ENCODE peak calls at places on chromosome 7, in nine cellular contexts. One of them, this sample, is unnamed.

GRCh38 chr7:99975782-99976521 is at the start of gene AZGP1:
- DNase-seq in heart right ventricle: peak
- DNase-seq in thoracic aorta: no peak
- DNase-seq in AG08395: no peak
- DNase-seq in naive thymus-derived CD8-positive, alpha-beta T cell: no peak
- DNase-seq in CD8-positive, alpha-beta memory T cell: no peak
- DNase-seq in stimulated activated CD8-positive, alpha-beta memory T cell treated with anti-CD3 and anti-CD28 coated beads, Interleukin-15, amount 100 ng/mL, for 1 hour: no peak
- DNase-seq in upper lobe of left lung: no peak
- DNase-seq in A172: no peak
- DNase-seq in this sample: no peak

GRCh38 chr7:131336956-131337355 is 9.3 kb downstream of the MKLN1 start:
- DNase-seq in thoracic aorta: no peak
- DNase-seq in heart right ventricle: no peak
- DNase-seq in A172: peak
- DNase-seq in stimulated activated CD8-positive, alpha-beta memory T cell treated with anti-CD3 and anti-CD28 coated beads, Interleukin-15, amount 100 ng/mL, for 1 hour: no peak
- DNase-seq in AG08395: no peak
- DNase-seq in naive thymus-derived CD8-positive, alpha-beta T cell: no peak
- DNase-seq in upper lobe of left lung: no peak
- DNase-seq in CD8-positive, alpha-beta memory T cell: no peak
- DNase-seq in this sample: no peak

GRCh38 chr7:157907998-157908782 is 571.4 kb downstream of the DNAJB6 start:
- DNase-seq in upper lobe of left lung: no peak
- DNase-seq in naive thymus-derived CD8-positive, alpha-beta T cell: no peak
- DNase-seq in A172: no peak
- DNase-seq in CD8-positive, alpha-beta memory T cell: no peak
- DNase-seq in thoracic aorta: no peak
- DNase-seq in stimulated activated CD8-positive, alpha-beta memory T cell treated with anti-CD3 and anti-CD28 coated beads, Interleukin-15, amount 100 ng/mL, for 1 hour: no peak
- DNase-seq in AG08395: no peak
- DNase-seq in heart right ventricle: no peak
- DNase-seq in this sample: no peak

GRCh38 chr7:74598558-74598957 is 59.0 kb upstream of the GTF2I start:
- DNase-seq in upper lobe of left lung: no peak
- DNase-seq in naive thymus-derived CD8-positive, alpha-beta T cell: no peak
- DNase-seq in AG08395: peak
- DNase-seq in CD8-positive, alpha-beta memory T cell: no peak
- DNase-seq in stimulated activated CD8-positive, alpha-beta memory T cell treated with anti-CD3 and anti-CD28 coated beads, Interleukin-15, amount 100 ng/mL, for 1 hour: no peak
- DNase-seq in heart right ventricle: no peak
- DNase-seq in thoracic aorta: no peak
- DNase-seq in A172: peak
- DNase-seq in this sample: no peak

GRCh38 chr7:139572704-139573395 is 49.4 kb downstream of the CLEC2L start:
- DNase-seq in AG08395: no peak
- DNase-seq in thoracic aorta: no peak
- DNase-seq in stimulated activated CD8-positive, alpha-beta memory T cell treated with anti-CD3 and anti-CD28 coated beads, Interleukin-15, amount 100 ng/mL, for 1 hour: no peak
- DNase-seq in heart right ventricle: no peak
- DNase-seq in naive thymus-derived CD8-positive, alpha-beta T cell: no peak
- DNase-seq in upper lobe of left lung: no peak
- DNase-seq in CD8-positive, alpha-beta memory T cell: no peak
- DNase-seq in A172: no peak
- DNase-seq in this sample: no peak

GRCh38 chr7:127208860-127209259 is 43.9 kb downstream of the GRM8 start:
- DNase-seq in heart right ventricle: no peak
- DNase-seq in thoracic aorta: no peak
- DNase-seq in naive thymus-derived CD8-positive, alpha-beta T cell: no peak
- DNase-seq in CD8-positive, alpha-beta memory T cell: no peak
- DNase-seq in A172: no peak
- DNase-seq in upper lobe of left lung: no peak
- DNase-seq in AG08395: no peak
- DNase-seq in stimulated activated CD8-positive, alpha-beta memory T cell treated with anti-CD3 and anti-CD28 coated beads, Interleukin-15, amount 100 ng/mL, for 1 hour: no peak
- DNase-seq in this sample: no peak

GRCh38 chr7:148561099-148561498 is 29.5 kb upstream of the C7orf33 start:
- DNase-seq in heart right ventricle: no peak
- DNase-seq in naive thymus-derived CD8-positive, alpha-beta T cell: no peak
- DNase-seq in CD8-positive, alpha-beta memory T cell: no peak
- DNase-seq in stimulated activated CD8-positive, alpha-beta memory T cell treated with anti-CD3 and anti-CD28 coated beads, Interleukin-15, amount 100 ng/mL, for 1 hour: no peak
- DNase-seq in thoracic aorta: no peak
- DNase-seq in upper lobe of left lung: no peak
- DNase-seq in AG08395: no peak
- DNase-seq in A172: no peak
- DNase-seq in this sample: no peak

GRCh38 chr7:95871078-95871848 is 98.9 kb downstream of the DYNC1I1 start:
- DNase-seq in heart right ventricle: peak
- DNase-seq in stimulated activated CD8-positive, alpha-beta memory T cell treated with anti-CD3 and anti-CD28 coated beads, Interleukin-15, amount 100 ng/mL, for 1 hour: no peak
- DNase-seq in thoracic aorta: no peak
- DNase-seq in AG08395: peak
- DNase-seq in upper lobe of left lung: no peak
- DNase-seq in naive thymus-derived CD8-positive, alpha-beta T cell: no peak
- DNase-seq in A172: peak
- DNase-seq in CD8-positive, alpha-beta memory T cell: no peak
- DNase-seq in this sample: no peak

GRCh38 chr7:16396766-16397496 is 24.4 kb downstream of the CRPPA start:
- DNase-seq in stimulated activated CD8-positive, alpha-beta memory T cell treated with anti-CD3 and anti-CD28 coated beads, Interleukin-15, amount 100 ng/mL, for 1 hour: no peak
- DNase-seq in thoracic aorta: no peak
- DNase-seq in heart right ventricle: no peak
- DNase-seq in A172: no peak
- DNase-seq in CD8-positive, alpha-beta memory T cell: no peak
- DNase-seq in upper lobe of left lung: no peak
- DNase-seq in AG08395: no peak
- DNase-seq in naive thymus-derived CD8-positive, alpha-beta T cell: no peak
- DNase-seq in this sample: no peak

GRCh38 chr7:100248483-100248882 is 28.7 kb downstream of the PVRIG start:
- DNase-seq in thoracic aorta: no peak
- DNase-seq in CD8-positive, alpha-beta memory T cell: no peak
- DNase-seq in heart right ventricle: no peak
- DNase-seq in naive thymus-derived CD8-positive, alpha-beta T cell: no peak
- DNase-seq in A172: no peak
- DNase-seq in AG08395: no peak
- DNase-seq in upper lobe of left lung: no peak
- DNase-seq in stimulated activated CD8-positive, alpha-beta memory T cell treated with anti-CD3 and anti-CD28 coated beads, Interleukin-15, amount 100 ng/mL, for 1 hour: no peak
- DNase-seq in this sample: no peak

GRCh38 chr7:42135728-42136127 is 101.3 kb downstream of the GLI3 start:
- DNase-seq in heart right ventricle: no peak
- DNase-seq in AG08395: no peak
- DNase-seq in upper lobe of left lung: no peak
- DNase-seq in stimulated activated CD8-positive, alpha-beta memory T cell treated with anti-CD3 and anti-CD28 coated beads, Interleukin-15, amount 100 ng/mL, for 1 hour: no peak
- DNase-seq in naive thymus-derived CD8-positive, alpha-beta T cell: no peak
- DNase-seq in thoracic aorta: no peak
- DNase-seq in CD8-positive, alpha-beta memory T cell: no peak
- DNase-seq in A172: no peak
- DNase-seq in this sample: no peak

GRCh38 chr7:27193335-27194001 is 6.4 kb downstream of the HOXA13 start:
- DNase-seq in stimulated activated CD8-positive, alpha-beta memory T cell treated with anti-CD3 and anti-CD28 coated beads, Interleukin-15, amount 100 ng/mL, for 1 hour: no peak
- DNase-seq in thoracic aorta: no peak
- DNase-seq in CD8-positive, alpha-beta memory T cell: no peak
- DNase-seq in AG08395: no peak
- DNase-seq in naive thymus-derived CD8-positive, alpha-beta T cell: no peak
- DNase-seq in heart right ventricle: no peak
- DNase-seq in A172: no peak
- DNase-seq in upper lobe of left lung: no peak
- DNase-seq in this sample: no peak

GRCh38 chr7:44261239-44261638 is 60.5 kb downstream of the YKT6 start:
- DNase-seq in naive thymus-derived CD8-positive, alpha-beta T cell: no peak
- DNase-seq in A172: no peak
- DNase-seq in CD8-positive, alpha-beta memory T cell: no peak
- DNase-seq in stimulated activated CD8-positive, alpha-beta memory T cell treated with anti-CD3 and anti-CD28 coated beads, Interleukin-15, amount 100 ng/mL, for 1 hour: no peak
- DNase-seq in heart right ventricle: no peak
- DNase-seq in AG08395: no peak
- DNase-seq in upper lobe of left lung: no peak
- DNase-seq in thoracic aorta: no peak
- DNase-seq in this sample: no peak

GRCh38 chr7:135857519-135858274 is 109.1 kb upstream of the FAM180A start:
- DNase-seq in upper lobe of left lung: no peak
- DNase-seq in A172: no peak
- DNase-seq in CD8-positive, alpha-beta memory T cell: no peak
- DNase-seq in heart right ventricle: no peak
- DNase-seq in thoracic aorta: no peak
- DNase-seq in naive thymus-derived CD8-positive, alpha-beta T cell: no peak
- DNase-seq in stimulated activated CD8-positive, alpha-beta memory T cell treated with anti-CD3 and anti-CD28 coated beads, Interleukin-15, amount 100 ng/mL, for 1 hour: no peak
- DNase-seq in AG08395: no peak
- DNase-seq in this sample: no peak

GRCh38 chr7:35727571-35727970 is 32.6 kb upstream of the HERPUD2 start:
- DNase-seq in naive thymus-derived CD8-positive, alpha-beta T cell: no peak
- DNase-seq in heart right ventricle: no peak
- DNase-seq in stimulated activated CD8-positive, alpha-beta memory T cell treated with anti-CD3 and anti-CD28 coated beads, Interleukin-15, amount 100 ng/mL, for 1 hour: no peak
- DNase-seq in A172: no peak
- DNase-seq in upper lobe of left lung: no peak
- DNase-seq in thoracic aorta: no peak
- DNase-seq in AG08395: peak
- DNase-seq in CD8-positive, alpha-beta memory T cell: no peak
- DNase-seq in this sample: no peak

GRCh38 chr7:31192996-31193395 is 140.9 kb downstream of the ADCYAP1R1 start:
- DNase-seq in stimulated activated CD8-positive, alpha-beta memory T cell treated with anti-CD3 and anti-CD28 coated beads, Interleukin-15, amount 100 ng/mL, for 1 hour: no peak
- DNase-seq in CD8-positive, alpha-beta memory T cell: no peak
- DNase-seq in A172: peak
- DNase-seq in AG08395: peak
- DNase-seq in heart right ventricle: peak
- DNase-seq in upper lobe of left lung: peak
- DNase-seq in thoracic aorta: no peak
- DNase-seq in naive thymus-derived CD8-positive, alpha-beta T cell: no peak
- DNase-seq in this sample: no peak

GRCh38 chr7:45417735-45418134 is 156.4 kb upstream of the ADCY1 start:
- DNase-seq in CD8-positive, alpha-beta memory T cell: no peak
- DNase-seq in A172: no peak
- DNase-seq in heart right ventricle: no peak
- DNase-seq in stimulated activated CD8-positive, alpha-beta memory T cell treated with anti-CD3 and anti-CD28 coated beads, Interleukin-15, amount 100 ng/mL, for 1 hour: no peak
- DNase-seq in naive thymus-derived CD8-positive, alpha-beta T cell: no peak
- DNase-seq in thoracic aorta: no peak
- DNase-seq in upper lobe of left lung: no peak
- DNase-seq in AG08395: no peak
- DNase-seq in this sample: no peak

GRCh38 chr7:155807805-155808550 is 4.3 kb downstream of the SHH start:
- DNase-seq in naive thymus-derived CD8-positive, alpha-beta T cell: no peak
- DNase-seq in heart right ventricle: no peak
- DNase-seq in CD8-positive, alpha-beta memory T cell: no peak
- DNase-seq in A172: no peak
- DNase-seq in upper lobe of left lung: peak
- DNase-seq in stimulated activated CD8-positive, alpha-beta memory T cell treated with anti-CD3 and anti-CD28 coated beads, Interleukin-15, amount 100 ng/mL, for 1 hour: no peak
- DNase-seq in thoracic aorta: no peak
- DNase-seq in AG08395: no peak
- DNase-seq in this sample: no peak

GRCh38 chr7:112431803-112432202 is 18.5 kb upstream of the IFRD1 start:
- DNase-seq in CD8-positive, alpha-beta memory T cell: no peak
- DNase-seq in naive thymus-derived CD8-positive, alpha-beta T cell: no peak
- DNase-seq in upper lobe of left lung: no peak
- DNase-seq in heart right ventricle: no peak
- DNase-seq in A172: no peak
- DNase-seq in thoracic aorta: no peak
- DNase-seq in stimulated activated CD8-positive, alpha-beta memory T cell treated with anti-CD3 and anti-CD28 coated beads, Interleukin-15, amount 100 ng/mL, for 1 hour: no peak
- DNase-seq in AG08395: no peak
- DNase-seq in this sample: no peak

GRCh38 chr7:131525820-131526219 is 30.6 kb downstream of the PODXL start:
- DNase-seq in heart right ventricle: no peak
- DNase-seq in stimulated activated CD8-positive, alpha-beta memory T cell treated with anti-CD3 and anti-CD28 coated beads, Interleukin-15, amount 100 ng/mL, for 1 hour: no peak
- DNase-seq in thoracic aorta: no peak
- DNase-seq in CD8-positive, alpha-beta memory T cell: no peak
- DNase-seq in A172: no peak
- DNase-seq in upper lobe of left lung: no peak
- DNase-seq in AG08395: no peak
- DNase-seq in naive thymus-derived CD8-positive, alpha-beta T cell: no peak
- DNase-seq in this sample: peak

GRCh38 chr7:30352169-30352568 is 67.8 kb downstream of the ZNRF2 start:
- DNase-seq in stimulated activated CD8-positive, alpha-beta memory T cell treated with anti-CD3 and anti-CD28 coated beads, Interleukin-15, amount 100 ng/mL, for 1 hour: no peak
- DNase-seq in A172: no peak
- DNase-seq in AG08395: no peak
- DNase-seq in CD8-positive, alpha-beta memory T cell: peak
- DNase-seq in thoracic aorta: no peak
- DNase-seq in naive thymus-derived CD8-positive, alpha-beta T cell: no peak
- DNase-seq in upper lobe of left lung: no peak
- DNase-seq in heart right ventricle: no peak
- DNase-seq in this sample: no peak

GRCh38 chr7:128022631-128023532 is 8.4 kb downstream of the LRRC4 start:
- DNase-seq in thoracic aorta: no peak
- DNase-seq in stimulated activated CD8-positive, alpha-beta memory T cell treated with anti-CD3 and anti-CD28 coated beads, Interleukin-15, amount 100 ng/mL, for 1 hour: no peak
- DNase-seq in AG08395: peak
- DNase-seq in upper lobe of left lung: no peak
- DNase-seq in heart right ventricle: no peak
- DNase-seq in CD8-positive, alpha-beta memory T cell: no peak
- DNase-seq in A172: no peak
- DNase-seq in naive thymus-derived CD8-positive, alpha-beta T cell: no peak
- DNase-seq in this sample: peak

GRCh38 chr7:84237533-84238173 is 43.1 kb upstream of the SEMA3A start:
- DNase-seq in heart right ventricle: no peak
- DNase-seq in thoracic aorta: no peak
- DNase-seq in stimulated activated CD8-positive, alpha-beta memory T cell treated with anti-CD3 and anti-CD28 coated beads, Interleukin-15, amount 100 ng/mL, for 1 hour: no peak
- DNase-seq in CD8-positive, alpha-beta memory T cell: no peak
- DNase-seq in AG08395: peak
- DNase-seq in upper lobe of left lung: no peak
- DNase-seq in naive thymus-derived CD8-positive, alpha-beta T cell: no peak
- DNase-seq in A172: peak
- DNase-seq in this sample: no peak

GRCh38 chr7:142451346-142451745 is 193.5 kb upstream of the PRSS58 start:
- DNase-seq in thoracic aorta: no peak
- DNase-seq in CD8-positive, alpha-beta memory T cell: no peak
- DNase-seq in AG08395: no peak
- DNase-seq in heart right ventricle: no peak
- DNase-seq in A172: no peak
- DNase-seq in naive thymus-derived CD8-positive, alpha-beta T cell: no peak
- DNase-seq in stimulated activated CD8-positive, alpha-beta memory T cell treated with anti-CD3 and anti-CD28 coated beads, Interleukin-15, amount 100 ng/mL, for 1 hour: no peak
- DNase-seq in upper lobe of left lung: no peak
- DNase-seq in this sample: peak

GRCh38 chr7:44264221-44264956 is 61.0 kb downstream of the CAMK2B start:
- DNase-seq in thoracic aorta: no peak
- DNase-seq in heart right ventricle: no peak
- DNase-seq in upper lobe of left lung: no peak
- DNase-seq in AG08395: no peak
- DNase-seq in stimulated activated CD8-positive, alpha-beta memory T cell treated with anti-CD3 and anti-CD28 coated beads, Interleukin-15, amount 100 ng/mL, for 1 hour: no peak
- DNase-seq in naive thymus-derived CD8-positive, alpha-beta T cell: no peak
- DNase-seq in CD8-positive, alpha-beta memory T cell: no peak
- DNase-seq in A172: peak
- DNase-seq in this sample: no peak

GRCh38 chr7:9201928-9202327 is 768.5 kb downstream of the NXPH1 start:
- DNase-seq in thoracic aorta: no peak
- DNase-seq in heart right ventricle: no peak
- DNase-seq in AG08395: no peak
- DNase-seq in CD8-positive, alpha-beta memory T cell: no peak
- DNase-seq in A172: no peak
- DNase-seq in upper lobe of left lung: no peak
- DNase-seq in naive thymus-derived CD8-positive, alpha-beta T cell: no peak
- DNase-seq in stimulated activated CD8-positive, alpha-beta memory T cell treated with anti-CD3 and anti-CD28 coated beads, Interleukin-15, amount 100 ng/mL, for 1 hour: no peak
- DNase-seq in this sample: no peak

This sample was measured in gastrocnemius medialis.